ENCODE peak calls at places on chromosomes 2 and 18, in four cellular contexts. P, L, O and Y are unnamed samples.

GRCh38 chr2:19035238-19035637 is 323.2 kb downstream of the OSR1 start:
- DNase-seq in P (no peak), L (peak), O (no peak), Y (no peak)

GRCh38 chr2:229243880-229244560 is 27.1 kb downstream of the PID1 start:
- DNase-seq in P (no peak), L (peak), O (no peak), Y (no peak)

GRCh38 chr18:55489742-55490055 is 98.3 kb downstream of the TCF4 start:
- DNase-seq in P (no peak), L (no peak), O (no peak), Y (peak)

GRCh38 chr18:22683196-22683676 is 249.9 kb upstream of the RBBP8 start:
- DNase-seq in P (no peak), L (peak), O (no peak), Y (no peak)

GRCh38 chr2:176669398-176670174 is 400.3 kb downstream of the MTX2 start:
- DNase-seq in P (no peak), L (no peak), O (no peak), Y (peak)

GRCh38 chr2:191496838-191497237 is 181.1 kb upstream of the NABP1 start:
- DNase-seq in P (no peak), L (no peak), O (no peak), Y (no peak)

GRCh38 chr2:48508461-48509124 is 21.4 kb upstream of the STON1 start:
- DNase-seq in P (no peak), L (peak), O (no peak), Y (no peak)

GRCh38 chr2:11048335-11049008 is 106.8 kb upstream of the SLC66A3 start:
- DNase-seq in P (no peak), L (no peak), O (no peak), Y (no peak)

GRCh38 chr2:64019083-64019974 is at the start of gene VPS54:
- DNase-seq in P (peak), L (peak), O (peak), Y (peak)

GRCh38 chr18:57737661-57738060 is 65.5 kb downstream of the ATP8B1 start:
- DNase-seq in P (no peak), L (peak), O (no peak), Y (no peak)

GRCh38 chr2:142974288-142975024 is 97.0 kb downstream of the KYNU start:
- DNase-seq in P (no peak), L (peak), O (no peak), Y (no peak)

GRCh38 chr2:242056785-242057184 is 187.3 kb downstream of the RTP5 start:
- DNase-seq in P (no peak), L (no peak), O (no peak), Y (no peak)

GRCh38 chr2:30584116-30584515 is 137.1 kb downstream of the LCLAT1 start:
- DNase-seq in P (peak), L (no peak), O (no peak), Y (peak)

GRCh38 chr2:102181919-102182635 is 4.7 kb upstream of the IL1RL2 start:
- DNase-seq in P (no peak), L (no peak), O (no peak), Y (no peak)

GRCh38 chr2:53217250-53217649 is 550.4 kb upstream of the CHAC2 start:
- DNase-seq in P (no peak), L (no peak), O (no peak), Y (no peak)

GRCh38 chr2:239177908-239178307 is 222.9 kb downstream of the HDAC4 start:
- DNase-seq in P (no peak), L (no peak), O (no peak), Y (no peak)

GRCh38 chr2:199455186-199455532 is 2.6 kb downstream of the SATB2 start:
- DNase-seq in P (no peak), L (no peak), O (no peak), Y (no peak)

GRCh38 chr2:172813314-172813888 is 77.8 kb downstream of the RAPGEF4 start:
- DNase-seq in P (no peak), L (peak), O (no peak), Y (no peak)

GRCh38 chr2:190270298-190270697 is 49.3 kb downstream of the HIBCH start:
- DNase-seq in P (no peak), L (peak), O (no peak), Y (no peak)

GRCh38 chr2:227617316-227618250 is at the start of gene SCYGR4:
- DNase-seq in P (no peak), L (no peak), O (no peak), Y (peak)

GRCh38 chr2:10157293-10157692 is 34.8 kb downstream of the RRM2 start:
- DNase-seq in P (no peak), L (no peak), O (no peak), Y (no peak)

GRCh38 chr18:13247506-13247905 is 28.9 kb downstream of the LDLRAD4 start:
- DNase-seq in P (no peak), L (no peak), O (no peak), Y (no peak)

GRCh38 chr18:3869848-3870247 is 419.9 kb downstream of the TGIF1 start:
- DNase-seq in P (no peak), L (peak), O (no peak), Y (no peak)

GRCh38 chr2:64212801-64213321 is 68.6 kb upstream of the PELI1 start:
- DNase-seq in P (no peak), L (peak), O (peak), Y (peak)

GRCh38 chr2:69381337-69381737 is 5.7 kb downstream of the GFPT1 start:
- DNase-seq in P (no peak), L (peak), O (no peak), Y (no peak)

GRCh38 chr2:72750466-72750865 is 75.4 kb downstream of the EXOC6B start:
- DNase-seq in P (no peak), L (no peak), O (no peak), Y (no peak)

GRCh38 chr2:215920244-215921100 is 92.9 kb downstream of the MREG start:
- DNase-seq in P (peak), L (peak), O (peak), Y (peak)

GRCh38 chr2:167689444-167689843 is 558.0 kb downstream of the STK39 start:
- DNase-seq in P (no peak), L (no peak), O (no peak), Y (no peak)